ENCODE peak calls at places on chromosome 5, in five cellular contexts. One of them, this sample, is unnamed.

GRCh38 chr5:4994994-4995393 is 145.1 kb upstream of the ADAMTS16 start:
- DNase-seq in heart left ventricle: no peak
- DNase-seq in substantia nigra: no peak
- DNase-seq in Peyer's patch: no peak
- DNase-seq in retina: no peak
- DNase-seq in this sample: no peak

GRCh38 chr5:31573494-31573893 is 41.4 kb downstream of the C5orf22 start:
- DNase-seq in heart left ventricle: no peak
- DNase-seq in substantia nigra: no peak
- DNase-seq in Peyer's patch: no peak
- DNase-seq in retina: no peak
- DNase-seq in this sample: no peak

GRCh38 chr5:1834022-1834551 is 32.9 kb downstream of the NDUFS6 start:
- DNase-seq in heart left ventricle: peak
- DNase-seq in substantia nigra: no peak
- DNase-seq in Peyer's patch: no peak
- DNase-seq in retina: peak
- DNase-seq in this sample: peak

GRCh38 chr5:39520232-39520572 is 95.4 kb upstream of the DAB2 start:
- DNase-seq in heart left ventricle: no peak
- DNase-seq in substantia nigra: no peak
- DNase-seq in Peyer's patch: no peak
- DNase-seq in retina: no peak
- DNase-seq in this sample: no peak

GRCh38 chr5:169100735-169101075 is 200.2 kb downstream of the SLIT3 start:
- DNase-seq in heart left ventricle: no peak
- DNase-seq in substantia nigra: no peak
- DNase-seq in Peyer's patch: no peak
- DNase-seq in retina: no peak
- DNase-seq in this sample: peak

GRCh38 chr5:83516962-83517750 is 45.6 kb downstream of the VCAN start:
- DNase-seq in heart left ventricle: no peak
- DNase-seq in substantia nigra: no peak
- DNase-seq in Peyer's patch: no peak
- DNase-seq in retina: no peak
- DNase-seq in this sample: no peak

GRCh38 chr5:124956471-124957029 is 210.1 kb upstream of the ZNF608 start:
- DNase-seq in heart left ventricle: no peak
- DNase-seq in substantia nigra: peak
- DNase-seq in Peyer's patch: no peak
- DNase-seq in retina: no peak
- DNase-seq in this sample: no peak

GRCh38 chr5:170623576-170624181 is 119.9 kb downstream of the KCNIP1 start:
- DNase-seq in heart left ventricle: peak
- DNase-seq in substantia nigra: peak
- DNase-seq in Peyer's patch: no peak
- DNase-seq in retina: peak
- DNase-seq in this sample: peak

GRCh38 chr5:175573493-175574269 is 84.2 kb upstream of the HRH2 start:
- DNase-seq in heart left ventricle: no peak
- DNase-seq in substantia nigra: no peak
- DNase-seq in Peyer's patch: peak
- DNase-seq in retina: no peak
- DNase-seq in this sample: no peak

GRCh38 chr5:124410539-124410938 is 335.9 kb downstream of the ZNF608 start:
- DNase-seq in heart left ventricle: no peak
- DNase-seq in substantia nigra: no peak
- DNase-seq in Peyer's patch: peak
- DNase-seq in retina: no peak
- DNase-seq in this sample: no peak

GRCh38 chr5:146877783-146878470 is 630 bp downstream of the PPP2R2B start:
- DNase-seq in heart left ventricle: no peak
- DNase-seq in substantia nigra: no peak
- DNase-seq in Peyer's patch: no peak
- DNase-seq in retina: peak
- DNase-seq in this sample: peak

GRCh38 chr5:150621301-150621700 is 19.2 kb upstream of the SYNPO start:
- DNase-seq in heart left ventricle: no peak
- DNase-seq in substantia nigra: no peak
- DNase-seq in Peyer's patch: no peak
- DNase-seq in retina: no peak
- DNase-seq in this sample: no peak

GRCh38 chr5:151191661-151192060 is 32.2 kb downstream of the CCDC69 start:
- DNase-seq in heart left ventricle: no peak
- DNase-seq in substantia nigra: no peak
- DNase-seq in Peyer's patch: no peak
- DNase-seq in retina: no peak
- DNase-seq in this sample: no peak

GRCh38 chr5:160935776-160936175 is 83.8 kb upstream of the ATP10B start:
- DNase-seq in heart left ventricle: no peak
- DNase-seq in substantia nigra: no peak
- DNase-seq in Peyer's patch: no peak
- DNase-seq in retina: no peak
- DNase-seq in this sample: no peak

GRCh38 chr5:62331921-62332320 is 25.9 kb downstream of the KIF2A start:
- DNase-seq in heart left ventricle: no peak
- DNase-seq in substantia nigra: no peak
- DNase-seq in Peyer's patch: no peak
- DNase-seq in retina: no peak
- DNase-seq in this sample: no peak

GRCh38 chr5:150488519-150489357 is 19.2 kb upstream of the NDST1 start:
- DNase-seq in heart left ventricle: peak
- DNase-seq in substantia nigra: peak
- DNase-seq in Peyer's patch: peak
- DNase-seq in retina: no peak
- DNase-seq in this sample: no peak

GRCh38 chr5:148708854-148709253 is 54.5 kb upstream of the HTR4 start:
- DNase-seq in heart left ventricle: no peak
- DNase-seq in substantia nigra: no peak
- DNase-seq in Peyer's patch: no peak
- DNase-seq in retina: no peak
- DNase-seq in this sample: no peak

GRCh38 chr5:177303925-177304391 is 359 bp downstream of the PRELID1 start:
- DNase-seq in heart left ventricle: no peak
- DNase-seq in substantia nigra: no peak
- DNase-seq in Peyer's patch: no peak
- DNase-seq in retina: peak
- DNase-seq in this sample: no peak

GRCh38 chr5:78046006-78046405 is 248.5 kb downstream of the AP3B1 start:
- DNase-seq in heart left ventricle: no peak
- DNase-seq in substantia nigra: no peak
- DNase-seq in Peyer's patch: no peak
- DNase-seq in retina: no peak
- DNase-seq in this sample: peak

GRCh38 chr5:136016945-136017530 is 11.8 kb upstream of the TGFBI start:
- DNase-seq in heart left ventricle: peak
- DNase-seq in substantia nigra: peak
- DNase-seq in Peyer's patch: no peak
- DNase-seq in retina: no peak
- DNase-seq in this sample: no peak

GRCh38 chr5:56594821-56595220 is 220.5 kb upstream of the MAP3K1 start:
- DNase-seq in heart left ventricle: no peak
- DNase-seq in substantia nigra: no peak
- DNase-seq in Peyer's patch: no peak
- DNase-seq in retina: no peak
- DNase-seq in this sample: no peak

This sample was measured in neural progenitor cell.